ENCODE peak calls at places on chromosomes 2 and 18, in nine cellular contexts. H is heart left ventricle, Y is tibial artery, Q is upper lobe of left lung, X is IMR-90, A is Panc1, O is GM12864, D is brain microvascular endothelial cell, J is left ventricle myocardium inferior. P is an unnamed sample.
A peak's percentile ranks its signal among the peaks of the same experiment; 100 is the strongest.

GRCh38 chr2:39128919-39129391 is 8.1 kb upstream of the SOS1 start:
- DNase-seq in H (no peak), Y (no peak), Q (no peak), X (no peak), A (no peak), O (peak; percentile 67), D (no peak), J (no peak), P (no peak)

GRCh38 chr2:48504647-48505327 is 25.2 kb upstream of the STON1 start:
- DNase-seq in H (no peak), Y (no peak), Q (no peak), X (peak; percentile 75), A (no peak), O (no peak), D (peak; percentile 87), J (no peak), P (no peak)

GRCh38 chr2:46915281-46915810 is at the start of gene MCFD2:
- DNase-seq in H (peak; percentile 58), Y (peak; percentile 47), Q (no peak), X (no peak), A (no peak), O (no peak), D (no peak), J (peak; percentile 66), P (peak; percentile 88)

GRCh38 chr2:11784747-11785610 is 38.5 kb downstream of the LPIN1 start:
- DNase-seq in H (peak; percentile 52), Y (no peak), Q (peak; percentile 92), X (peak; percentile 63), A (no peak), O (no peak), D (peak; percentile 69), J (no peak), P (peak; percentile 70)

GRCh38 chr2:207184768-207185167 is 19.0 kb upstream of the KLF7 start:
- DNase-seq in H (no peak), Y (no peak), Q (no peak), X (peak; percentile 39), A (no peak), O (no peak), D (no peak), J (no peak), P (no peak)

GRCh38 chr2:20190862-20191713 is 33.8 kb downstream of the SDC1 start:
- DNase-seq in H (no peak), Y (no peak), Q (no peak), X (no peak), A (no peak), O (no peak), D (no peak), J (no peak), P (no peak)

GRCh38 chr2:207767461-207768167 is 2.1 kb downstream of the FZD5 start:
- DNase-seq in H (peak; percentile 32), Y (peak; percentile 30), Q (peak; percentile 82), X (no peak), A (no peak), O (no peak), D (no peak), J (peak; percentile 33), P (peak; percentile 75)

GRCh38 chr2:624096-624495 is 53.1 kb downstream of the TMEM18 start:
- DNase-seq in H (no peak), Y (no peak), Q (peak; percentile 30), X (no peak), A (no peak), O (no peak), D (no peak), J (no peak), P (peak; percentile 67)

GRCh38 chr2:132654968-132655367 is 15.0 kb downstream of the LYPD1 start:
- DNase-seq in H (no peak), Y (no peak), Q (no peak), X (no peak), A (no peak), O (no peak), D (no peak), J (no peak), P (no peak)

GRCh38 chr2:160418853-160419252 is 74.8 kb downstream of the RBMS1 start:
- DNase-seq in H (no peak), Y (no peak), Q (no peak), X (no peak), A (no peak), O (no peak), D (no peak), J (no peak), P (no peak)

GRCh38 chr2:127275789-127276188 is 18.2 kb downstream of the ERCC3 start:
- DNase-seq in H (no peak), Y (no peak), Q (no peak), X (no peak), A (no peak), O (no peak), D (no peak), J (no peak), P (no peak)

GRCh38 chr2:127275356-127275755 is 18.6 kb downstream of the ERCC3 start:
- DNase-seq in H (no peak), Y (no peak), Q (no peak), X (no peak), A (no peak), O (no peak), D (no peak), J (no peak), P (no peak)

DNA sequence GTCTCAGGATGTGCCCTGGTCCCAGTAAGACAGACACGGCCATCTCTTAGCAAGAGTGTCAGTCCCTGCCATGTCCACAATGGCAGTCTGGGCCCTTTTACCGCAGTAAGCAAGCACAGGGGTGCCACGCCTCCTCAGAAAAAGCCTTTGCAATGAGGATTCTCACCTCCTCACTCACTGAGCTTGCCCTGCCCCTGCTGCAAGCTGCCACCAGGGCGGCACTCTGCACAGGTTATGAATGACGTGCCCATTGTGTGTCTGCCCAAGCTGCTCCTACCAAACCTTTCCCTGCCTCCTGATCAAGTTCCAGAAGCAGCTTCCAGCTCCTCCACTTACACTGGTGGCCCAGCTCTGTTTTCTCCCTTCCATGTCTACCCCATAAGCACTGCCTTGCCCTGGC is 23.3 kb downstream of the ERCC3 start:
- DNase-seq in H (no peak), Y (no peak), Q (no peak), X (no peak), A (no peak), O (no peak), D (no peak), J (no peak), P (no peak)
- TF ChIP-seq CTCF in H (no peak), Y (no peak), Q (no peak), X (no peak), A (no peak), O (peak; percentile 41), D (peak; percentile 37), J (no peak), P (no peak)

DNA sequence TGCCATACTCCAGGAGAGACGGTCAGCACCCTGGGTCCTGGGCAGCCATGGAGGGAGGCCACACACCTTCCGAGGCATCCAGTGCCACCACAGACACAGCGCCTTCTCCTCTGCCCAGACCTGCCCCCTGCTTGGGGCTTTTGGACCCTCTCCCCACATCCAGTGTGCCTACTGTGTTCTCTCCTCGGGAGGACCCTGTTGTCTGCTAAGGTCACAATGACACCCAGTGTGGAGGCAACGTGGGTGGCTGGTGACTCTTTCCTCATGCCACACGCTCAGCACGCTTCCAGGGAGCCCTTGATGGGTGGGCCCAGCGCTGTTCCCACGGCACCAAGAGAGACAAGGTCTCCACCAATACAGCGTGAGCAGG is 251.9 kb downstream of the EIPR1 start:
- DNase-seq in H (no peak), Y (no peak), Q (no peak), X (no peak), A (no peak), O (no peak), D (no peak), J (no peak), P (peak; percentile 38)
- H3K4me3 ChIP-seq in H (no peak overlapping the region), Y (no peak overlapping the region), Q (no peak overlapping the region), X (no peak overlapping the region), A (no peak overlapping the region), O (no peak overlapping the region), D (no peak overlapping the region), J (no peak overlapping the region), P (no peak overlapping the region)

GRCh38 chr18:58144106-58144505 is 100.1 kb downstream of the NEDD4L start:
- DNase-seq in H (no peak), Y (no peak), Q (no peak), X (no peak), A (no peak), O (no peak), D (no peak), J (no peak), P (no peak)

GRCh38 chr18:58139627-58140026 is 95.6 kb downstream of the NEDD4L start:
- DNase-seq in H (no peak), Y (no peak), Q (no peak), X (no peak), A (no peak), O (no peak), D (no peak), J (no peak), P (no peak)

GRCh38 chr18:58136865-58137264 is 92.8 kb downstream of the NEDD4L start:
- DNase-seq in H (no peak), Y (no peak), Q (no peak), X (no peak), A (no peak), O (no peak), D (no peak), J (no peak), P (no peak)

GRCh38 chr18:58143391-58143790 is 99.4 kb downstream of the NEDD4L start:
- DNase-seq in H (no peak), Y (no peak), Q (no peak), X (peak; percentile 84), A (no peak), O (no peak), D (peak; percentile 59), J (no peak), P (no peak)

DNA sequence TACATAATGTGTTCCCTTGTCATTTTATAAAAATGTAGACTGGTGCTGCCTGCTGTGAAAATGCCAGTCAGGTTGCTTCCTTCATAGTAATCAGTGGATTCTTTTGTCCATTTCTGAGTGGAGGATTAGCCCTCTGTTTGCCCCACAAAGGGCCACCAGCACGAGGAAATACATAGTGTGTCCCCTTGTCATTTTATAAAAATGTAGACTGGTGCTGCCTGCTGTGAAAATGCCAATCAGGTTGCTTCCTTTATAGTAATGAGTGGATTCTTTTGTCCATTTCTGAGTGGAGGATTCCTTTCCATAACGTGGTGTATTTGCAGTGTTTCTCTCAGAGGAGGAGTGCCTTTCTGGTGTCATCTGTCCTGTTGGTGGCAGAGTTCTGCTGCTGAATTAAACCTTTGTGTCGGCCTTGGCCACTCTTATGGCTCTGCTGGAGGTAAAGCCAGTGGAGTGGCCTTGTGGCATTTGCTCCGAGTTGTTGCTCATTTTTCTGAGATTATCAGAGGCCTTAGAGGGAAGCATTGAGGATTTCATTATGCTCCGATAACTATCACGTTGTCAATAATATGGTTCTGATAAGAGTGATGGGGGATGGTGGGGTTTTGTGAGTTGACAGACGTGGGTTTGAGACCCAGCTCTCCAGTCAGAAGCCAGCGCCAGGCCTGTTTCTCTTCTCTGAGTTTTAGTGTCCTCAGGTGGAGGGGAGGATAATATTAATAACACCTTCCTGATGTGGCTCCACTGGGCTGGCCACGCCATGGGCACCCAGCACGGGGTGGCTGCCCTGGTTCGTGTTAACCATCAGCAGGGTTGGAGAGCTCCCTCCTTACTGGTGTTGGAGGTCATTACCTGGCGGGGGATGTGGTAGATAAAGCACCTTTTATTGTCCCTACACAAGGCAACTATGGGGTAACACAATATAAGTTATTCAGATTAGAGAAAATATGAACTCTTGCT is 96.6 kb downstream of the NEDD4L start:
- DNase-seq in H (no peak), Y (no peak), Q (no peak), X (no peak), A (no peak), O (no peak), D (no peak), J (no peak), P (no peak)
- TF ChIP-seq CTCF in H (no peak), Y (no peak), Q (no peak), X (no peak), A (no peak), O (no peak), D (no peak), J (peak; percentile 46), P (no peak)

GRCh38 chr2:112061299-112061698 is 6.2 kb downstream of the TMEM87B start:
- DNase-seq in H (no peak), Y (no peak), Q (no peak), X (no peak), A (no peak), O (no peak), D (no peak), J (no peak), P (no peak)
- H3K4me3 ChIP-seq in H (no peak overlapping the region), Y (no peak overlapping the region), Q (no peak overlapping the region), X (no peak overlapping the region), A (no peak overlapping the region), O (no peak overlapping the region), D (no peak overlapping the region), J (no peak overlapping the region), P (no peak overlapping the region)